ENCODE peak calls at places on chromosomes 1 and 21, in six cellular contexts. Y, J, A, Q, N and D are unnamed samples.

GRCh38 chr1:50422675-50422945 is 633 bp downstream of the DMRTA2 start:
- DNase-seq in Y (no peak), J (no peak), A (no peak), Q (no peak), N (no peak), D (no peak)

GRCh38 chr21:15604424-15604823 is 125.4 kb upstream of the USP25 start:
- DNase-seq in Y (no peak), J (no peak), A (no peak), Q (peak), N (peak), D (no peak)

GRCh38 chr1:48552420-48552819 is 80.4 kb upstream of the SPATA6 start:
- DNase-seq in Y (no peak), J (no peak), A (no peak), Q (no peak), N (no peak), D (no peak)

GRCh38 chr21:46021978-46022544 is 40.5 kb downstream of the COL6A1 start:
- DNase-seq in Y (peak), J (peak), A (peak), Q (peak), N (no peak), D (no peak)

GRCh38 chr1:77889240-77889637 is 815 bp downstream of the NEXN start:
- DNase-seq in Y (no peak), J (no peak), A (no peak), Q (peak), N (peak), D (no peak)

GRCh38 chr21:40809673-40810072 is 37.3 kb downstream of the DSCAM start:
- DNase-seq in Y (no peak), J (no peak), A (no peak), Q (no peak), N (no peak), D (no peak)

GRCh38 chr1:12057940-12058687 is 5.0 kb upstream of the TNFRSF8 start:
- DNase-seq in Y (no peak), J (no peak), A (no peak), Q (no peak), N (no peak), D (no peak)

GRCh38 chr1:163528710-163529348 is 207.1 kb downstream of the NUF2 start:
- DNase-seq in Y (no peak), J (peak), A (no peak), Q (peak), N (no peak), D (no peak)

GRCh38 chr1:2342384-2343022 is 48.9 kb downstream of the MORN1 start:
- DNase-seq in Y (peak), J (no peak), A (no peak), Q (no peak), N (no peak), D (no peak)

GRCh38 chr1:236089046-236089773 is 24.3 kb upstream of the NID1 start:
- DNase-seq in Y (no peak), J (no peak), A (no peak), Q (no peak), N (no peak), D (no peak)

GRCh38 chr1:30966690-30967369 is 58.3 kb upstream of the SDC3 start:
- DNase-seq in Y (no peak), J (no peak), A (no peak), Q (peak), N (no peak), D (no peak)

GRCh38 chr1:114511048-114511785 is at the start of gene TRIM33:
- DNase-seq in Y (peak), J (peak), A (peak), Q (peak), N (peak), D (peak)

GRCh38 chr1:54463259-54464030 is 57.3 kb upstream of the SSBP3 start:
- DNase-seq in Y (no peak), J (no peak), A (no peak), Q (no peak), N (no peak), D (no peak)

GRCh38 chr1:119617751-119618691 is 30.0 kb downstream of the ZNF697 start:
- DNase-seq in Y (no peak), J (no peak), A (no peak), Q (peak), N (no peak), D (peak)

GRCh38 chr1:214709241-214709640 is 106.2 kb downstream of the CENPF start:
- DNase-seq in Y (no peak), J (no peak), A (no peak), Q (no peak), N (no peak), D (no peak)

GRCh38 chr1:98792123-98792522 is 130.6 kb downstream of the SNX7 start:
- DNase-seq in Y (no peak), J (no peak), A (no peak), Q (peak), N (no peak), D (no peak)

GRCh38 chr1:219792337-219793021 is 135.9 kb downstream of the SLC30A10 start:
- DNase-seq in Y (no peak), J (no peak), A (no peak), Q (peak), N (no peak), D (no peak)

GRCh38 chr1:9766759-9767442 is 56.9 kb downstream of the CLSTN1 start:
- DNase-seq in Y (no peak), J (no peak), A (no peak), Q (peak), N (peak), D (no peak)

GRCh38 chr1:203451849-203452784 is 23.5 kb upstream of the PRELP start:
- DNase-seq in Y (no peak), J (no peak), A (no peak), Q (peak), N (no peak), D (no peak)

GRCh38 chr1:175629318-175629694 is 114.1 kb downstream of the TNR start:
- DNase-seq in Y (no peak), J (no peak), A (no peak), Q (no peak), N (no peak), D (no peak)

GRCh38 chr1:160109686-160110085 is 5.9 kb upstream of the ATP1A2 start:
- DNase-seq in Y (no peak), J (no peak), A (no peak), Q (no peak), N (peak), D (no peak)

GRCh38 chr1:211920141-211920572 is 89.6 kb upstream of the LPGAT1 start:
- DNase-seq in Y (no peak), J (no peak), A (peak), Q (peak), N (peak), D (peak)

GRCh38 chr21:30340714-30341573 is 3.5 kb upstream of the KRTAP27-1 start:
- DNase-seq in Y (no peak), J (peak), A (peak), Q (peak), N (no peak), D (peak)

GRCh38 chr1:227766015-227766634 is 30.9 kb downstream of the SNAP47 start:
- DNase-seq in Y (peak), J (peak), A (no peak), Q (no peak), N (peak), D (no peak)

GRCh38 chr1:204961765-204962419 is 81.1 kb upstream of the CNTN2 start:
- DNase-seq in Y (no peak), J (no peak), A (no peak), Q (no peak), N (no peak), D (no peak)
- TF ChIP-seq CTCF in Y (no peak), J (no peak), A (no peak), Q (no peak), N (no peak), D (no peak)

GRCh38 chr1:153628638-153629342 is 556 bp downstream of the S100A1 start:
- DNase-seq in Y (peak), J (no peak), A (no peak), Q (no peak), N (no peak), D (no peak)

GRCh38 chr1:153626929-153627796 is at the start of gene S100A13:
- DNase-seq in Y (peak), J (peak), A (peak), Q (peak), N (peak), D (peak)

GRCh38 chr1:153624965-153625611 is 2.2 kb downstream of the S100A13 start:
- DNase-seq in Y (peak), J (no peak), A (no peak), Q (no peak), N (no peak), D (no peak)

GRCh38 chr1:153627797-153628626 is at the start of gene S100A1:
- DNase-seq in Y (peak), J (no peak), A (no peak), Q (no peak), N (no peak), D (no peak)

GRCh38 chr1:153626477-153626928 is 802 bp downstream of the S100A13 start:
- DNase-seq in Y (no peak), J (no peak), A (no peak), Q (no peak), N (no peak), D (no peak)
- H3K4me3 ChIP-seq in Y (peak), J (peak), A (peak), Q (peak), N (peak), D (peak)

GRCh38 chr1:154218545-154218944 is 2.2 kb upstream of the UBAP2L start:
- DNase-seq in Y (no peak), J (no peak), A (no peak), Q (no peak), N (no peak), D (no peak)

GRCh38 chr1:154220970-154221814 is 437 bp downstream of the UBAP2L start:
- DNase-seq in Y (peak), J (peak), A (peak), Q (peak), N (no peak), D (no peak)

GRCh38 chr1:154221815-154222081 is 993 bp downstream of the UBAP2L start:
- DNase-seq in Y (no peak), J (no peak), A (peak), Q (peak), N (no peak), D (no peak)

GRCh38 chr1:154219511-154219910 is 1.2 kb upstream of the UBAP2L start:
- DNase-seq in Y (no peak), J (peak), A (peak), Q (no peak), N (no peak), D (no peak)

DNA sequence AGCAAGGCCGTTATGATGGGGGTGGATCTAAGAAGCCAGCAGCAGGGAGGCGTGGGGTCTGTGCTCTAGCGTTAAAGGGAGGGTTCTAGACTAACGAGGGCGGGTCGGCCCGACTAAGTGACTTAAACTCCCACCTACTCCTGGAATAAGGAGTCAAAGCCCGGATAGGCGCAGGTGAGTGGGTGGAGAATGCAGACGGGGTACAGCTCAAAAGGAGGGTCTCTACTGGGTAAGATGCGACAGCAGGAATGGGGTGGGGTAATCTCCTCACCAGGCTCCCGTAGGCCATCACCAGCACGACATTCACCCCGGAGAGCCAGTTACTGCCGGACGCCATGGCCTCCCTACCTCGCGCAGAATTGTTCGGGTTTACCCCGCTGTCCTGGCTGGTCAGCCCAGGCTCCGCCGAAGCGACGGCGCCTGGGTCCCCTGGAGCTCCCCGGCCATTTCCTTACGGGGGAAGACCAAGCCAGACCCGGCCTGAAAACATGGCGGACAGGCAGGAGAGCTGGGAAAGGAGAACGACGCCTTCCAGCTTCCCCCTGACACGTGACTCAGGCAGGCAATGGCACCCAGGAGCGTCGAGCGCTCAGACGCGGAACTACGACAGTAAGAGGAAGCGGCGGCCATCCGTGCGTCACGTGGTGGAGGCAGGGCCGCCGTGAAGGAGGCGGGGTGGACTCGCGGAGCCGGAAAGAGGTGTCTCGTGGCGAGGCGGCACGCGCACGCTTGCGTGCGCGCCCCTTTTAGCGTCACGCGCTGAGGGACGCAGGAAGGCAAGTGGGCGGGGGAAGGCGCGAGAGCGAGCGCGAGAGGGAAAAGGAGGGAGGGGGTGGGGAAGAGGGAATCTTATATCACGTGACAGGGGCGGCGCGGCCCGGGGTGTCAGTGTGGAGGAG is at the start of gene UBAP2L:
- DNase-seq in Y (peak), J (peak), A (peak), Q (peak), N (peak), D (peak)
- TF ChIP-seq CTCF in Y (no peak), J (no peak), A (no peak), Q (no peak), N (no peak), D (no peak)

DNA sequence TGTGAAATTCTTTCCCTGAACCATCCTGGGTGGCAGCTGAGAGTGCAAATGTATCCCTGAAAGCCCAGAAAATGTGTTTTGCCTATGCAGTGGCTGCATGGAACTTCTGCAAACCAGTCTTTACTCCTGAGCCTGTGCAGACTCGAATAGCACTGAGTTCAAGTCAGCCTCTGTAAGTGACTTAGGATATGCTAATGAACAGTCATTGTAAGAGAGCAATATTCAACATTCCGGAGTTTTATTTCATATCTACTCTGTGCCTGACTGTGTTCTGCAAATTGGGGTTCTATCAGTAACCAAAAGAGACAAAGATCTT is 163.3 kb downstream of the NTPCR start:
- DNase-seq in Y (no peak), J (no peak), A (no peak), Q (no peak), N (no peak), D (no peak)
- H3K4me3 ChIP-seq in Y (no peak), J (no peak), A (no peak), Q (no peak), N (peak), D (no peak)